ENCODE peak calls at places on chromosomes 13 and 19, in five cellular contexts. Q is uterus, E is A549, N is hepatocyte, F is heart right ventricle. T is an unnamed sample.

GRCh38 chr19:15324791-15325519 is 7.4 kb downstream of the BRD4 start:
- DNase-seq in Q (no peak), E (no peak), N (no peak), F (no peak), T (no peak)

GRCh38 chr13:48775804-48776203 is 122.1 kb downstream of the CYSLTR2 start:
- DNase-seq in Q (no peak), E (no peak), N (peak; percentile 16), F (no peak), T (no peak)

GRCh38 chr13:41533676-41534075 is 76.3 kb downstream of the RGCC start:
- DNase-seq in Q (no peak), E (no peak), N (no peak), F (no peak), T (no peak)

GRCh38 chr19:40791996-40792395 is 7.0 kb upstream of the EGLN2 start:
- DNase-seq in Q (no peak), E (no peak), N (no peak), F (no peak), T (no peak)

GRCh38 chr13:109728061-109728460 is 58.3 kb downstream of the IRS2 start:
- DNase-seq in Q (no peak), E (no peak), N (no peak), F (no peak), T (no peak)

GRCh38 chr19:47444388-47444821 is 25.1 kb upstream of the MEIS3 start:
- DNase-seq in Q (no peak), E (no peak), N (peak; percentile 25), F (no peak), T (no peak)

GRCh38 chr19:2743099-2743498 is 3.3 kb upstream of the SLC39A3 start:
- DNase-seq in Q (no peak), E (no peak), N (no peak), F (no peak), T (no peak)

GRCh38 chr19:12064266-12065099 is at the start of gene ZNF844:
- DNase-seq in Q (peak; percentile 95), E (no peak), N (peak; percentile 96), F (peak; percentile 98), T (no peak)

GRCh38 chr19:39282021-39282420 is 13.8 kb downstream of the IFNL2 start:
- DNase-seq in Q (no peak), E (no peak), N (no peak), F (no peak), T (no peak)

GRCh38 chr19:13051581-13052165 is 51.0 kb downstream of the LYL1 start:
- DNase-seq in Q (peak; percentile 74), E (no peak), N (peak; percentile 91), F (no peak), T (peak; percentile 61)

GRCh38 chr19:33488826-33489225 is 32.8 kb downstream of the PEPD start:
- DNase-seq in Q (no peak), E (no peak), N (no peak), F (no peak), T (no peak)

GRCh38 chr13:19169496-19169895 is 12.1 kb downstream of the TUBA3C start:
- DNase-seq in Q (no peak), E (no peak), N (no peak), F (no peak), T (no peak)

GRCh38 chr13:19169991-19170390 is 11.6 kb downstream of the TUBA3C start:
- DNase-seq in Q (no peak), E (no peak), N (no peak), F (no peak), T (no peak)

GRCh38 chr13:19172647-19173030 is 9.0 kb downstream of the TUBA3C start:
- DNase-seq in Q (no peak), E (no peak), N (no peak), F (no peak), T (no peak)

GRCh38 chr13:19172007-19172646 is 9.5 kb downstream of the TUBA3C start:
- DNase-seq in Q (no peak), E (no peak), N (no peak), F (no peak), T (no peak)

DNA sequence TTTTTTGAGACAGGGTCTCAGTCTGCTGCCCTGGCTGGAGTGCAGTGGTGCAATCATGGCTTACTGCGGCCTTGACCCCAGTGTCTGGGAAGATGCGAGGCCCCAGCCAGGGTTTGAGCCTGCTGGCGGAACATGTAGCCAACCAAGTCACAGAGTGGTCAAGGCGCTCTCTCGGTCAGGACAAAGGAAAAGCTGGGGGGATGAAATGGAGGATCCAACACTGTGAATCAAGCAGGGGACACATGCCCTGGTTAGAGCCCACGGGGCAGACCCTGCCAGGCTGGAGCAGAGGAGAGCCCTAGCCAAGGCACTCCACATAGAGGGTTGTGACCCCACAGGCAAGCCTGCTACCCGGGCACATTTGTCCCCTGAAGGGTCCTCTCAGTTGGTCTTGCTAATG is 10.1 kb downstream of the TUBA3C start:
- DNase-seq in Q (no peak), E (no peak), N (no peak), F (no peak), T (no peak)
- H3K27ac ChIP-seq in Q (no peak overlapping the region), E (no peak overlapping the region), N (no peak overlapping the region), F (no peak overlapping the region), T (no peak overlapping the region)

DNA sequence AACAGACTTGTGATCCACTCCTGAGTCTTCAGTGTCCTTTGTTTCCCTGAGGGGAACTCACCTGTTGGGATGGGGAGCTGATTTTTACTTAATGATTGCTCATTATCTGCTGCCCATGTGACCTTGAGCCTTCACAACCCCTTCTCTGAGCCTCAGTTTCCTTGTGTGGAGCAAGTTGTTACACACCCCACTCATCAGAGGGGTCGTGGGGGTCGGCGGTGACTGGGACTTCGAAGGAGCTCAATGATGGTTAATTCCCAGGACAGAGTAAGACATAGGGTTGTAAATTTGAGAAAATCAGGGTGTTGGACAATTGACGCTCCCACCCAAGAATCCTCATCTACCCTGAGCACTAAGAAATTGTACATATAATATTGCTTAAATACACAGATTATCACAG is 13.5 kb downstream of the LILRA5 start:
- DNase-seq in Q (no peak), E (no peak), N (no peak), F (no peak), T (no peak)
- H3K27ac ChIP-seq in Q (no peak overlapping the region), E (no peak overlapping the region), N (no peak overlapping the region), F (no peak overlapping the region), T (no peak overlapping the region)

DNA sequence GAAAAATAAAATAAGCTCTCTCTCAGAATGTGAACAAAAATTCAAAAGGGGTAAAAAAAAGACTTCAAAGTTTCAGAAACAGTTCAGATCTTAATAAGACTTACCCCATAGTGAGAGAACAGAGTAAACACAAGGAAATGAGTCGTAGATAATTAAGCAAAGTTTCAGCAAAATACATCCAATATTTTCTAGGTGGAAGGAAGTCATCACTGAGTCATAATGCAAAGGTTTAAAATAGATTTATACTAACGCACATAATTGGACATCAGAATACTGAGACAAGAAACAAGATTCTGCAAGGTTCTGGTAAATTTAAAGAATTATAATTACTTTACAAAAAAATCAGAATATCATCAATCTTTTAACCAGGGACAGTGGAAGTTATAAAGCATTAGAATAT is 1370.7 kb upstream of the ATXN8OS start:
- DNase-seq in Q (no peak), E (no peak), N (no peak), F (no peak), T (no peak)
- H3K27ac ChIP-seq in Q (no peak overlapping the region), E (no peak overlapping the region), N (no peak overlapping the region), F (no peak overlapping the region), T (no peak overlapping the region)

GRCh38 chr13:20186771-20187170 is 6.0 kb downstream of the GJB2 start:
- DNase-seq in Q (no peak), E (no peak), N (no peak), F (no peak), T (no peak)
- H3K27ac ChIP-seq in Q (no peak overlapping the region), E (no peak overlapping the region), N (no peak overlapping the region), F (no peak overlapping the region), T (no peak overlapping the region)

GRCh38 chr13:94247890-94248289 is 231.6 kb downstream of the DCT start:
- DNase-seq in Q (no peak), E (no peak), N (no peak), F (no peak), T (no peak)
- H3K27ac ChIP-seq in Q (no peak overlapping the region), E (no peak overlapping the region), N (no peak overlapping the region), F (no peak overlapping the region), T (no peak overlapping the region)

GRCh38 chr13:24668955-24669354 is 11.3 kb upstream of the ATP12A start:
- DNase-seq in Q (no peak), E (no peak), N (no peak), F (no peak), T (no peak)
- H3K27ac ChIP-seq in Q (no peak overlapping the region), E (no peak overlapping the region), N (no peak overlapping the region), F (no peak overlapping the region), T (no peak overlapping the region)

GRCh38 chr13:101258509-101258908 is 157.8 kb downstream of the NALCN start:
- DNase-seq in Q (no peak), E (no peak), N (no peak), F (no peak), T (no peak)
- H3K27ac ChIP-seq in Q (no peak overlapping the region), E (no peak overlapping the region), N (no peak overlapping the region), F (no peak overlapping the region), T (no peak overlapping the region)

GRCh38 chr19:56947206-56947605 is 106.7 kb upstream of the PEG3 start:
- DNase-seq in Q (no peak), E (no peak), N (no peak), F (no peak), T (no peak)

GRCh38 chr19:56946164-56946563 is 105.6 kb upstream of the PEG3 start:
- DNase-seq in Q (no peak), E (no peak), N (no peak), F (no peak), T (no peak)

DNA sequence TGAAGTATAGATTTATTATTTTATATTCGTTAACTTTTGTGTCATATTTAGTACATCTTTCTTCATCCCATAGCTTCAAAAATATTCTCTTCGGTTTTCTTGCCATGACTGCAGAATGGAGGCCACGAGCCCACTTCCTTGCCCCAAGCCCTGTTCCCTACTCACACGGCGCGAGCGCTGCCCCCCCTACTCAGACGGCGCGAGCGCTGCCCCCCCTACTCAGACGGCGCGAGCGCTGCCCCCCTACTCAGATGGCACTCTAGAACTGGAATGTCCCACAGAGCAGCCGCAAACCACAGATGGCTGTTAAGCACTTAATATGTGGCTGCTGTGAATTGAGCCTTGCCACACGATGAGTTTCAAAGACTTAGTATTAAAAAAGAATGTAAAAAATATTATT is 102.2 kb upstream of the PEG3 start:
- DNase-seq in Q (no peak), E (no peak), N (peak; percentile 61), F (peak; percentile 8), T (no peak)
- H3K27ac ChIP-seq in Q (no peak overlapping the region), E (no peak overlapping the region), N (no peak overlapping the region), F (no peak overlapping the region), T (no peak overlapping the region)

T was measured in HL-60.